ENCODE peak calls at places on chromosome 19, in ten cellular contexts. Z, T, S, O, L, R, X, D, U and A are unnamed samples.

GRCh38 chr19:4914736-4915501 is 5.6 kb downstream of the UHRF1 start:
- DNase-seq in X (no peak), S (no peak), O (no peak), T (peak; percentile 87), Z (no peak), D (no peak), U (peak; percentile 81), L (no peak), R (no peak), A (peak; percentile 91)

GRCh38 chr19:17720487-17720839 is 1.2 kb downstream of the MAP1S start:
- DNase-seq in Z (no peak), L (no peak), O (no peak), S (no peak), R (no peak), U (no peak), D (no peak), T (no peak), X (no peak), A (no peak)

GRCh38 chr19:48644839-48645651 is 942 bp downstream of the CA11 start:
- DNase-seq in D (peak; percentile 84), L (peak; percentile 85), Z (peak; percentile 79), U (peak; percentile 63), O (peak; percentile 80), R (peak; percentile 72), T (peak; percentile 66), X (peak; percentile 82), S (no peak), A (peak; percentile 82)

GRCh38 chr19:58401825-58402433 is 6.5 kb downstream of the RNF225 start:
- DNase-seq in Z (no peak), T (no peak), O (no peak), S (peak; percentile 54), D (no peak), U (peak; percentile 50), L (no peak), R (no peak), X (no peak), A (no peak)

GRCh38 chr19:16778796-16779411 is 50.3 kb upstream of the SIN3B start:
- DNase-seq in L (peak; percentile 20), O (no peak), T (peak; percentile 32), X (peak; percentile 71), D (peak; percentile 46), Z (peak; percentile 10), U (no peak), R (peak; percentile 31), S (no peak), A (peak; percentile 7)

GRCh38 chr19:10961073-10961762 is 388 bp downstream of the SMARCA4 start:
- DNase-seq in S (no peak), D (peak; percentile 60), T (peak; percentile 13), X (peak; percentile 57), U (peak; percentile 60), O (peak; percentile 38), R (peak; percentile 53), L (peak; percentile 33), Z (peak; percentile 34), A (no peak)

GRCh38 chr19:6062274-6062673 is 48.0 kb downstream of the RFX2 start:
- DNase-seq in U (no peak), D (no peak), L (peak; percentile 75), X (no peak), T (peak; percentile 58), R (no peak), O (no peak), Z (no peak), S (no peak), A (peak; percentile 20)

GRCh38 chr19:51142119-51142518 is at the start of gene SIGLEC7:
- DNase-seq in U (no peak), L (peak; percentile 29), T (no peak), R (no peak), X (no peak), O (no peak), Z (no peak), S (no peak), D (no peak), A (no peak)

GRCh38 chr19:43623889-43624670 is 4.7 kb upstream of the ZNF428 start:
- DNase-seq in S (peak; percentile 74), Z (no peak), U (no peak), R (no peak), T (no peak), X (peak; percentile 93), D (no peak), O (no peak), L (no peak), A (no peak)

GRCh38 chr19:5680083-5680436 is 256 bp downstream of the MICOS13 start:
- DNase-seq in L (no peak), O (no peak), X (no peak), S (no peak), D (peak; percentile 34), T (no peak), U (no peak), R (no peak), Z (no peak), A (no peak)

GRCh38 chr19:46954502-46955004 is 65.1 kb upstream of the NPAS1 start:
- DNase-seq in S (no peak), U (no peak), R (no peak), X (no peak), Z (no peak), T (no peak), D (no peak), L (no peak), O (no peak), A (no peak)

GRCh38 chr19:29432677-29433076 is 93.1 kb upstream of the VSTM2B start:
- DNase-seq in D (no peak), X (no peak), R (no peak), T (no peak), S (no peak), U (no peak), Z (no peak), L (no peak), O (no peak), A (no peak)

GRCh38 chr19:29247912-29248311 is 35.0 kb upstream of the UQCRFS1 start:
- DNase-seq in D (no peak), T (no peak), X (peak; percentile 25), O (no peak), R (no peak), U (no peak), Z (no peak), L (no peak), S (peak; percentile 73), A (no peak)

DNA sequence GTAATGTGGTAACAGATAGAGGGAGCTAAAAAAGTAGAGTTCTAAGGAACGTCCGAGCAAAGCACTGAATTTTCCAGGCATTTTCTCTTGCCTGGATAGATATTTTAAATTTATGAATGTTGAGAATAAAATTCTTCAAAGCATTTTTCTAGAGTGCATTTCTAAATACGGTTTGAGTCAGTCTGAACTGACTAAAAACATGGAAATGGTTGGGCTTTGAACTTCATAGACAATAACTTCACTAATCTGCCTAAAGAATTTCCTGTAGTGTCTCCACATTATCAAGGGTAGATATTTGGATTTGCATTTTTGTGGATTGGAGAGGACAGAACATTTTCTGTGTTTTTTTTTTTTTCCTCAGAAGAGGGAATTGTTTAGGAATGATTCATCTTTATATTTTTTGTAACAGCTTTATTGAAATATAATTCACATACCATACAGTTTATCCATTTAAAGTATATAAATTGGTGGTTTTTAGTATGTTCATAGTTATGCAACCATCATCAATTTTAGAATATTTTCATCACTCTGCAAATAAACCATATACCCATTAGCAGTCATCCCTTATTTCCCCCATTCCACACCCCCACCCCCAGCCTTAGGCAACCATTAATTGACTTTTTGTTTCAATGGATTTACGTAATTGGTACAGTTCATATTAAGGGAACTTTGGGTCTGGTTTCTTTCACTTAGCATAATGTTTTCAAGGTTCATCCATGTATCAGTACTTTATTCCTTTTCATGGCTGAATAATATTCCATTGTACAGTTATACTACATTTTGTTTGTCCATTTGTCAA is 20.7 kb downstream of the GARRE1 start:
- DNase-seq in L (no peak), U (no peak), R (no peak), D (no peak), S (no peak), Z (no peak), X (no peak), T (peak; percentile 97), O (no peak), A (no peak)
- H3K27ac ChIP-seq in L (peak overlapping the region; percentile 30), U (no peak overlapping the region), R (no peak overlapping the region), D (no peak overlapping the region), S (peak overlapping the region; percentile 83), Z (no peak overlapping the region), X (no peak overlapping the region), T (peak overlapping the region; percentile 70), O (no peak overlapping the region), A (no peak overlapping the region)

DNA sequence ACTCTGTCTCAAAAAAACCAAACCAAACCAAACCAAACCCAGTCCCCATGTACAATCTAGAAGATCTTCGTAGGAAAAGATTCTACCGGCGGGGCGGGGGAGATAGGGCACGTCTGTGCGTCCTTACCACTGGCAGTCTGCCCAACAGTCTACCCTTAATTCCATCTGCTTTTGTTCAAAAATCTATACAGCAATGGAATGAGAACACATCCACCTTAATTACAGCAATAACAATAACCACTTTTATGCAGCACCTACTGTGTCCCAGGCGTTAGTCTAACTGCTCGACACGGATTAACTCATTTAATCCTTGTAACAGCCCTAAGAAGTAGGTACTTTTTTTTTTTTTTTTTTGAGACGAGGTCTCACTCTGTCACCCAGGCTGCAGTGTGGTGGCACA is 2.5 kb upstream of the ATF5 start:
- DNase-seq in T (no peak), D (no peak), R (no peak), O (no peak), L (no peak), U (no peak), Z (no peak), S (no peak), X (no peak), A (no peak)
- H3K4me1 ChIP-seq in T (peaks cover 15% of the 10 kb centered on the region), D (peaks cover 3% of the 10 kb centered on the region), R (peaks cover 16% of the 10 kb centered on the region), O (peaks cover 22% of the 10 kb centered on the region), L (peaks cover 39% of the 10 kb centered on the region), U (peaks cover 12% of the 10 kb centered on the region), Z (peaks cover 10% of the 10 kb centered on the region), S (peaks cover 48% of the 10 kb centered on the region), X (no peaks in the 10 kb centered on the region), A (peaks cover 27% of the 10 kb centered on the region)

GRCh38 chr19:13355356-13355755 is 150.9 kb downstream of the CACNA1A start:
- DNase-seq in D (no peak), L (no peak), R (no peak), Z (no peak), U (no peak), X (no peak), S (no peak), T (no peak), O (no peak), A (no peak)
- H3K27ac ChIP-seq in D (no peak overlapping the region), L (no peak overlapping the region), R (no peak overlapping the region), Z (no peak overlapping the region), U (no peak overlapping the region), X (no peak overlapping the region), S (no peak overlapping the region), T (no peak overlapping the region), O (no peak overlapping the region), A (no peak overlapping the region)

DNA sequence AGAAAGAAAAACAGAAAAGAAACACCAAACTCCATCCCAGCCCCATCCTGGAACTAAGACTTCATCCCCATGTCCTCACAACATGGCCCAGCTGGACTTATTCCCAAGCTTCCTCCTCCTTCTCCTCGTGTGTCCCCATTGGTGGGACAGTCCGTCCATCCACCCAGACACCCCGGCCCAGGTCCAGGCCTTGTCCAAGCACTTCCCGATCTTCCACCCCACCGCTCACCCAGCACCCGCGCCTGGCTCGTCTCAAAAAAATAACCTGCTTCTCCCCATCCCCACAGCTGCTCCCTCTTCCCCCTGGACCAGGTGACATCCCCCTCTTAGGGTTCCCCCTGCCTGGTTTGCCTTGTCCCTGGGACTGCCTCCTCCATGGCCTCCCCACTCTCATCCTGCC is 1.4 kb upstream of the FCER2 start:
- DNase-seq in X (peak; percentile 47), U (no peak), O (no peak), R (no peak), D (no peak), T (no peak), L (no peak), S (peak; percentile 36), Z (no peak), A (no peak)
- H3K4me1 ChIP-seq in X (no peaks in the 10 kb centered on the region), U (peaks cover 41% of the 10 kb centered on the region), O (no peaks in the 10 kb centered on the region), R (no peaks in the 10 kb centered on the region), D (no peaks in the 10 kb centered on the region), T (no peaks in the 10 kb centered on the region), L (no peaks in the 10 kb centered on the region), S (peaks cover 18% of the 10 kb centered on the region), Z (no peaks in the 10 kb centered on the region), A (peaks cover 39% of the 10 kb centered on the region)